ENCODE peak calls at places on chromosomes 4 and X, in nine cellular contexts. P is DND-41, F is uterus, W is NCI-H2081, C is non-pigmented ciliary epithelial cell, A is RPMI8226, Z is fibroblast of mammary gland, K is AG08395, N is neuronal stem cell. I is an unnamed sample.

GRCh38 chrX:46727445-46727844 is 31.5 kb downstream of the SLC9A7 start:
- DNase-seq in P (no peak), F (no peak), W (no peak), C (no peak), A (no peak), Z (peak), K (no peak), N (no peak), I (no peak)

GRCh38 chrX:130615941-130616340 is 214.2 kb downstream of the RBMX2 start:
- DNase-seq in P (no peak), F (no peak), W (no peak), C (no peak), A (no peak), Z (no peak), K (no peak), N (no peak), I (no peak)

GRCh38 chr4:121711263-121712000 is 14.7 kb upstream of the ANXA5 start:
- DNase-seq in P (no peak), F (peak), W (no peak), C (peak), A (peak), Z (peak), K (peak), N (peak), I (no peak)

GRCh38 chrX:57951666-57952319 is 41.5 kb upstream of the ZXDA start:
- DNase-seq in P (peak), F (peak), W (no peak), C (no peak), A (peak), Z (no peak), K (no peak), N (no peak), I (no peak)

GRCh38 chrX:103149652-103150051 is 56.7 kb upstream of the NXF3 start:
- DNase-seq in P (no peak), F (no peak), W (no peak), C (no peak), A (no peak), Z (no peak), K (no peak), N (no peak), I (no peak)

GRCh38 chr4:155025762-155026457 is 182.5 kb upstream of the NPY2R start:
- DNase-seq in P (peak), F (no peak), W (no peak), C (no peak), A (peak), Z (peak), K (no peak), N (peak), I (no peak)

GRCh38 chr4:110629214-110629754 is 6.4 kb upstream of the PITX2 start:
- DNase-seq in P (no peak), F (no peak), W (no peak), C (no peak), A (no peak), Z (no peak), K (no peak), N (no peak), I (no peak)

GRCh38 chr4:43776371-43776770 is 672.2 kb downstream of the KCTD8 start:
- DNase-seq in P (no peak), F (no peak), W (peak), C (no peak), A (peak), Z (peak), K (no peak), N (no peak), I (no peak)

GRCh38 chr4:86940920-86941460 is 6.2 kb downstream of the AFF1 start:
- DNase-seq in P (no peak), F (no peak), W (no peak), C (no peak), A (no peak), Z (no peak), K (no peak), N (no peak), I (no peak)

GRCh38 chr4:173170210-173170778 is 1.7 kb downstream of the GALNT7 start:
- DNase-seq in P (no peak), F (no peak), W (no peak), C (no peak), A (no peak), Z (peak), K (no peak), N (no peak), I (no peak)

GRCh38 chr4:186765673-186766546 is 42.3 kb upstream of the FAT1 start:
- DNase-seq in P (no peak), F (no peak), W (no peak), C (no peak), A (no peak), Z (no peak), K (no peak), N (no peak), I (no peak)

GRCh38 chrX:9597361-9598035 is 132.6 kb downstream of the TBL1X start:
- DNase-seq in P (no peak), F (no peak), W (no peak), C (no peak), A (no peak), Z (peak), K (peak), N (no peak), I (no peak)

GRCh38 chrX:138255373-138255772 is 456.1 kb downstream of the FGF13 start:
- DNase-seq in P (no peak), F (no peak), W (no peak), C (no peak), A (no peak), Z (no peak), K (no peak), N (no peak), I (no peak)

I was measured in NCI-H1436 treated with DMSO at 0.1 percent for 48 hours.